ENCODE peak calls at places on chromosomes 3 and 15, in nine cellular contexts. Z is transverse colon; B is CD8-positive, alpha-beta memory T cell; M is GM23338; D is AG04450; H is ovary; X is neural progenitor cell; G is mesenchymal stem cell; N is sigmoid colon. U is an unnamed sample.

GRCh38 chr3:159252274-159252673 is 450.4 kb downstream of the MFSD1 start:
- DNase-seq in Z (no peak), B (no peak), M (no peak), D (no peak), H (no peak), X (no peak), G (peak; percentile 42), N (no peak), U (no peak)

GRCh38 chr3:101466465-101467309 is 46.3 kb downstream of the SENP7 start:
- DNase-seq in Z (peak; percentile 24), B (peak; percentile 86), M (peak; percentile 38), D (no peak), H (no peak), X (peak; percentile 62), G (peak; percentile 53), N (no peak), U (no peak)

GRCh38 chr3:186381424-186382216 is 19.6 kb upstream of the DGKG start:
- DNase-seq in Z (peak; percentile 22), B (no peak), M (no peak), D (no peak), H (no peak), X (no peak), G (no peak), N (no peak), U (peak; percentile 16)

GRCh38 chr3:100033814-100034490 is 80.3 kb downstream of the FILIP1L start:
- DNase-seq in Z (no peak), B (no peak), M (no peak), D (no peak), H (no peak), X (no peak), G (peak; percentile 82), N (no peak), U (no peak)

GRCh38 chr3:171129827-171130226 is 103.3 kb upstream of the SLC2A2 start:
- DNase-seq in Z (no peak), B (no peak), M (no peak), D (no peak), H (no peak), X (no peak), G (peak; percentile 18), N (no peak), U (peak; percentile 26)

GRCh38 chr15:100727291-100727851 is 125.0 kb downstream of the ASB7 start:
- DNase-seq in Z (no peak), B (no peak), M (peak; percentile 8), D (no peak), H (no peak), X (no peak), G (no peak), N (no peak), U (peak; percentile 97)

GRCh38 chr3:159762238-159762637 is 226.4 kb upstream of the IL12A start:
- DNase-seq in Z (no peak), B (no peak), M (peak; percentile 54), D (no peak), H (no peak), X (peak; percentile 29), G (no peak), N (no peak), U (no peak)

GRCh38 chr3:127787071-127787490 is 35.2 kb downstream of the MGLL start:
- DNase-seq in Z (peak; percentile 38), B (no peak), M (no peak), D (no peak), H (no peak), X (no peak), G (no peak), N (peak; percentile 95), U (no peak)

GRCh38 chr3:173708191-173708590 is 310.6 kb downstream of the NLGN1 start:
- DNase-seq in Z (no peak), B (no peak), M (peak; percentile 17), D (no peak), H (no peak), X (no peak), G (no peak), N (no peak), U (no peak)

GRCh38 chr3:100400424-100400781 is 486 bp downstream of the TOMM70 start:
- DNase-seq in Z (no peak), B (no peak), M (peak; percentile 28), D (no peak), H (no peak), X (no peak), G (peak; percentile 52), N (no peak), U (peak; percentile 26)

GRCh38 chr15:92625297-92625980 is 30.1 kb downstream of the FAM174B start:
- DNase-seq in Z (no peak), B (no peak), M (no peak), D (peak; percentile 16), H (no peak), X (no peak), G (peak; percentile 84), N (no peak), U (peak; percentile 36)

GRCh38 chr3:177057768-177058167 is 139.5 kb downstream of the TBL1XR1 start:
- DNase-seq in Z (no peak), B (peak; percentile 22), M (no peak), D (no peak), H (no peak), X (no peak), G (no peak), N (no peak), U (no peak)

GRCh38 chr3:101163554-101163953 is 156.8 kb downstream of the IMPG2 start:
- DNase-seq in Z (no peak), B (no peak), M (no peak), D (no peak), H (no peak), X (no peak), G (no peak), N (no peak), U (no peak)

GRCh38 chr3:162525052-162525451 is 1028.4 kb downstream of the OTOL1 start:
- DNase-seq in Z (peak; percentile 8), B (no peak), M (no peak), D (peak; percentile 70), H (no peak), X (no peak), G (peak; percentile 98), N (peak; percentile 67), U (no peak)

GRCh38 chr3:49158108-49158709 is 7.9 kb downstream of the CCDC71 start:
- DNase-seq in Z (peak; percentile 64), B (peak; percentile 56), M (peak; percentile 87), D (no peak), H (no peak), X (peak; percentile 63), G (no peak), N (no peak), U (no peak)

GRCh38 chr15:85800460-85801123 is 5.9 kb upstream of the KLHL25 start:
- DNase-seq in Z (peak; percentile 84), B (no peak), M (peak; percentile 38), D (no peak), H (no peak), X (no peak), G (peak; percentile 43), N (peak; percentile 63), U (peak; percentile 74)

GRCh38 chr3:32816439-32817194 is 1.2 kb upstream of the TRIM71 start:
- DNase-seq in Z (no peak), B (no peak), M (peak; percentile 97), D (no peak), H (no peak), X (peak; percentile 96), G (peak; percentile 21), N (no peak), U (peak; percentile 21)

GRCh38 chr15:84816694-84817460 is at the start of gene ALPK3:
- DNase-seq in Z (peak; percentile 33), B (no peak), M (peak; percentile 79), D (no peak), H (no peak), X (peak; percentile 63), G (peak; percentile 46), N (peak; percentile 85), U (no peak)

DNA sequence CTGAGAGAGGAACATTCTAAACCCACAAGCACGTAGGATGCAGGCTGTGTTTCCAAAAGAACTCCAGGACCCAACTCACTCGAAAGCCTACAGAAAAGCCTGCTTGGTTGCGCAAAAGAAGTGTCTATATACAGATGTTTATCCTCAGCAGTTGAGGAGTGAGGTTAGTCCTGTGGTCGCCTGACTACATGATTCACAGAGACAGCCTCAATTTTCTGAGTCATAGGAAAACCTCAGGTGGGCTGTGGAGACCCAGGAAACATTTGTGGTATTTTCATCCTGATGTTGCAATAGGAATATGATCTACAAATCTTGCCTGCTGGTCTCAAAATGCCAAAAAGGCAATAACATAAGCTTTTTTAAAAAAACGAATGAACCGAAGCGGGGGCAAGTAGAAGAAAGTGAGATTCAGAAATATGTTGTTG is 183.8 kb upstream of the THRB start:
- DNase-seq in Z (peak; percentile 14), B (no peak), M (no peak), D (peak; percentile 75), H (no peak), X (no peak), G (peak; percentile 97), N (no peak), U (peak; percentile 94)
- H3K4me3 ChIP-seq in Z (no peak overlapping the region), B (no peak overlapping the region), M (no peak overlapping the region), D (peak overlapping the region; percentile 31), H (no peak overlapping the region), X (no peak overlapping the region), G (peak overlapping the region; percentile 60), N (peak overlapping the region; percentile 9), U (peak overlapping the region; percentile 8)

GRCh38 chr3:112810561-112810960 is 36.1 kb downstream of the CD200R1L start:
- DNase-seq in Z (no peak), B (no peak), M (no peak), D (no peak), H (no peak), X (no peak), G (no peak), N (no peak), U (no peak)
- H3K27ac ChIP-seq in Z (peak overlapping the region; percentile 34), B (no peak overlapping the region), M (no peak overlapping the region), D (no peak overlapping the region), H (no peak overlapping the region), X (no peak overlapping the region), G (no peak overlapping the region), N (peak overlapping the region; percentile 83), U (no peak overlapping the region)

DNA sequence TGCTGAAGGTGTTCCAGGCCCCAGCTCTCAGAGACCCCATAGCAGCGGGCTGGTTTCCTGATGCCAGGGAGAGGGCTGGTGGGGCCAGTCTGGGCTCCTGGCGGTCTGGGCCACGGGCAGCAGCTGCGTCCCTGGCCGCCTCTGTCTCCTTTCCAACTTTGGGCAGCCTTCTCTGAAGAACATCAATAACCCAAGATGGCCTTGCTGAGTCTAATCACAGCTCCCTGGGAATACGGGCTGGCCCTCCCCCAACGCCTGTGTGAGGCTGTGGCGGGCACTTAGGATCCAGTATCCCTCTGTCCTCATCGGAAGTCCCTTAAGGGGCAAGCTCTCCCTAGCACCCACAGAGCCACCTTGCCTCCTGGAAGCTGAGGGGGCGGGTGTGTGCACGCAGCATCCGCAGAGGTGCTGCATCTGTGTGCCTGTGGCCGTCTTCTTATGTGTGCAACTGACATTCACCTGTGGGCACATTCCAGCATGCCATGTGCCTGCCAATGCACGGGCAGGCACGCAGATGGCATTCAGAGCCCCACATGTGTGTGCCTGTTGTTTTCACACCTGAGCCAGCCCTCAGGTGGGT is 2.1 kb downstream of the ATP2B2 start:
- DNase-seq in Z (no peak), B (no peak), M (no peak), D (no peak), H (no peak), X (no peak), G (no peak), N (no peak), U (no peak)
- H3K27me3 ChIP-seq in Z (peaks cover 40% of the 10 kb centered on the region), B (peaks cover 7% of the 10 kb centered on the region), M (peaks cover 7% of the 10 kb centered on the region), D (peaks cover 63% of the 10 kb centered on the region), H (no peaks in the 10 kb centered on the region), X (peaks cover 22% of the 10 kb centered on the region), G (peaks cover 39% of the 10 kb centered on the region), N (peaks cover 31% of the 10 kb centered on the region), U (peaks cover 17% of the 10 kb centered on the region)

DNA sequence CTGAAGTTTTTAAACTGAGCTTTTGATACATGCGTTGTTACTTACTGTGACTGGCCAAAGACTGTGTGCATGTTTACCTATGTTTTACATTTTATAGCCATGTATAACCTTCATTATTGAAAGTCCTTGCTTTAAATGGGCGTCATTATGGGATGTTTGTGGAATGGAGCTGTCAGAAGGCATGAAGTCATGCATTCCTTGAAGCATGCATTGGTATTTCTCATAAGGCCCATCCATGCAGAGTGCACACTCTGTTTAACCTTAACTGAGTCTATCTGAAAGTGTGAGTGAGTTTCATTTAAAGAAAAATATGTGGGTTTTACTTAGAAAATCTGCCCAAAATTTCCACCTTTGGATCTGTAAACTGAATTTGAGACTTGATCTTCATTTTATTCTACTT is 51.1 kb downstream of the PSMD6 start:
- DNase-seq in Z (no peak), B (no peak), M (no peak), D (peak; percentile 56), H (no peak), X (no peak), G (peak; percentile 59), N (no peak), U (no peak)
- H3K4me3 ChIP-seq in Z (no peak overlapping the region), B (no peak overlapping the region), M (no peak overlapping the region), D (no peak overlapping the region), H (no peak overlapping the region), X (peak overlapping the region; percentile 50), G (no peak overlapping the region), N (no peak overlapping the region), U (no peak overlapping the region)

U was measured in mammary epithelial cell.